ENCODE peak calls at places on chromosomes 16 and 17, in seven cellular contexts. O is PC-9, X is activated T-cell treated with anti-CD3 and anti-CD28 coated beads for 1 hour, E is NCI-H1436, U is GM10248, W is NCI-H446 treated with DMSO at 0.1 percent for 48 hours, Q is neuronal stem cell. S is an unnamed sample.

GRCh38 chr17:681738-682137 is 32.9 kb downstream of the VPS53 start:
- DNase-seq in O (no peak), X (no peak), E (no peak), U (no peak), W (no peak), Q (peak), S (no peak)

GRCh38 chr17:6757747-6758146 is 1.9 kb downstream of the XAF1 start:
- DNase-seq in O (peak), X (no peak), E (no peak), U (no peak), W (no peak), Q (no peak), S (no peak)

GRCh38 chr17:156946-157345 is 19.6 kb downstream of the SCGB1C2 start:
- DNase-seq in O (no peak), X (no peak), E (no peak), U (no peak), W (no peak), Q (no peak), S (no peak)

GRCh38 chr16:86231321-86231995 is 278.9 kb upstream of the FOXF1 start:
- DNase-seq in O (no peak), X (no peak), E (no peak), U (no peak), W (no peak), Q (no peak), S (no peak)

GRCh38 chr17:39450051-39450450 is 1.0 kb downstream of the MED1 start:
- DNase-seq in O (peak), X (no peak), E (no peak), U (no peak), W (no peak), Q (no peak), S (no peak)

GRCh38 chr17:79948918-79949645 is 86.6 kb downstream of the TBC1D16 start:
- DNase-seq in O (no peak), X (no peak), E (no peak), U (no peak), W (no peak), Q (no peak), S (no peak)

GRCh38 chr16:54313789-54314188 is 27.2 kb upstream of the IRX3 start:
- DNase-seq in O (no peak), X (no peak), E (no peak), U (no peak), W (no peak), Q (no peak), S (no peak)

GRCh38 chr16:51134269-51134812 is 16.7 kb downstream of the SALL1 start:
- DNase-seq in O (no peak), X (no peak), E (no peak), U (no peak), W (no peak), Q (no peak), S (no peak)

GRCh38 chr17:44555056-44555455 is 2.2 kb upstream of the FZD2 start:
- DNase-seq in O (no peak), X (no peak), E (no peak), U (no peak), W (no peak), Q (no peak), S (no peak)

GRCh38 chr17:56676807-56677206 is 83.3 kb downstream of the NOG start:
- DNase-seq in O (no peak), X (no peak), E (no peak), U (no peak), W (no peak), Q (no peak), S (no peak)

GRCh38 chr16:1309888-1310831 is 724 bp downstream of the UBE2I start:
- DNase-seq in O (no peak), X (peak), E (no peak), U (no peak), W (no peak), Q (no peak), S (peak)

GRCh38 chr16:52497067-52497816 is 49.7 kb downstream of the TOX3 start:
- DNase-seq in O (no peak), X (no peak), E (peak), U (no peak), W (peak), Q (no peak), S (no peak)

GRCh38 chr17:51672058-51672457 is 411.7 kb downstream of the UTP18 start:
- DNase-seq in O (no peak), X (no peak), E (no peak), U (no peak), W (peak), Q (no peak), S (no peak)

GRCh38 chr16:31393056-31393455 is at the start of gene ITGAD:
- DNase-seq in O (no peak), X (no peak), E (no peak), U (no peak), W (no peak), Q (no peak), S (no peak)

GRCh38 chr16:228151-228855 is 946 bp downstream of the LUC7L start:
- DNase-seq in O (no peak), X (no peak), E (peak), U (no peak), W (no peak), Q (no peak), S (no peak)

GRCh38 chr17:12522743-12523181 is 142.9 kb upstream of the MYOCD start:
- DNase-seq in O (no peak), X (no peak), E (no peak), U (no peak), W (no peak), Q (no peak), S (peak)

GRCh38 chr16:85514601-85515318 is 98.4 kb upstream of the GSE1 start:
- DNase-seq in O (peak), X (no peak), E (no peak), U (no peak), W (peak), Q (peak), S (peak)

GRCh38 chr17:8046306-8046928 is 7.6 kb downstream of the ALOX15B start:
- DNase-seq in O (no peak), X (no peak), E (no peak), U (no peak), W (no peak), Q (no peak), S (no peak)

GRCh38 chr17:82627827-82628226 is 20.4 kb downstream of the WDR45B start:
- DNase-seq in O (no peak), X (no peak), E (no peak), U (no peak), W (no peak), Q (no peak), S (no peak)

GRCh38 chr16:73143681-73144370 is 95.9 kb upstream of the ZFHX3 start:
- DNase-seq in O (no peak), X (no peak), E (no peak), U (no peak), W (no peak), Q (no peak), S (no peak)

GRCh38 chr17:7929158-7930029 is at the start of gene KCNAB3:
- DNase-seq in O (no peak), X (no peak), E (peak), U (peak), W (peak), Q (peak), S (no peak)